ENCODE peak calls at places on chromosomes 13 and 19, in ten cellular contexts. One of them, this sample, is unnamed.

GRCh38 chr13:105918842-105919741 is 616.4 kb downstream of the EFNB2 start:
- DNase-seq in tibial nerve: no peak
- DNase-seq in colonic mucosa: peak; percentile 89
- DNase-seq in fibroblast of lung: peak; percentile 91
- DNase-seq in breast epithelium: no peak
- DNase-seq in mammary epithelial cell: peak; percentile 66
- DNase-seq in cardiac fibroblast: peak; percentile 57
- DNase-seq in lung: no peak
- DNase-seq in heart right ventricle: no peak
- DNase-seq in BJ: no peak
- DNase-seq in this sample: no peak

GRCh38 chr13:113748101-113748861 is 10.7 kb upstream of the TMEM255B start:
- DNase-seq in mammary epithelial cell: no peak
- DNase-seq in cardiac fibroblast: no peak
- DNase-seq in tibial nerve: no peak
- DNase-seq in colonic mucosa: no peak
- DNase-seq in heart right ventricle: no peak
- DNase-seq in lung: no peak
- DNase-seq in breast epithelium: no peak
- DNase-seq in BJ: no peak
- DNase-seq in fibroblast of lung: no peak
- DNase-seq in this sample: no peak

GRCh38 chr19:13987101-13987890 is 18.8 kb downstream of the RFX1 start:
- DNase-seq in heart right ventricle: peak; percentile 51
- DNase-seq in mammary epithelial cell: no peak
- DNase-seq in fibroblast of lung: no peak
- DNase-seq in lung: peak; percentile 67
- DNase-seq in tibial nerve: peak; percentile 27
- DNase-seq in breast epithelium: no peak
- DNase-seq in BJ: no peak
- DNase-seq in colonic mucosa: no peak
- DNase-seq in cardiac fibroblast: no peak
- DNase-seq in this sample: no peak

GRCh38 chr19:1481224-1481892 is 2.3 kb upstream of the C19orf25 start:
- DNase-seq in BJ: no peak
- DNase-seq in heart right ventricle: no peak
- DNase-seq in fibroblast of lung: no peak
- DNase-seq in lung: no peak
- DNase-seq in mammary epithelial cell: no peak
- DNase-seq in breast epithelium: no peak
- DNase-seq in tibial nerve: no peak
- DNase-seq in cardiac fibroblast: no peak
- DNase-seq in colonic mucosa: no peak
- DNase-seq in this sample: no peak

GRCh38 chr13:60654405-60654804 is 257.4 kb downstream of the TDRD3 start:
- DNase-seq in tibial nerve: peak; percentile 44
- DNase-seq in lung: no peak
- DNase-seq in mammary epithelial cell: no peak
- DNase-seq in colonic mucosa: no peak
- DNase-seq in cardiac fibroblast: peak; percentile 46
- DNase-seq in heart right ventricle: peak; percentile 23
- DNase-seq in breast epithelium: no peak
- DNase-seq in BJ: no peak
- DNase-seq in fibroblast of lung: peak; percentile 3
- DNase-seq in this sample: peak; percentile 67

GRCh38 chr13:108897955-108898354 is 268.5 kb downstream of the MYO16 start:
- DNase-seq in lung: no peak
- DNase-seq in tibial nerve: no peak
- DNase-seq in cardiac fibroblast: no peak
- DNase-seq in BJ: no peak
- DNase-seq in fibroblast of lung: no peak
- DNase-seq in heart right ventricle: no peak
- DNase-seq in mammary epithelial cell: no peak
- DNase-seq in breast epithelium: no peak
- DNase-seq in colonic mucosa: no peak
- DNase-seq in this sample: no peak

GRCh38 chr19:35332817-35333216 is 3.8 kb downstream of the CD22 start:
- DNase-seq in lung: no peak
- DNase-seq in BJ: no peak
- DNase-seq in fibroblast of lung: no peak
- DNase-seq in heart right ventricle: no peak
- DNase-seq in cardiac fibroblast: no peak
- DNase-seq in tibial nerve: no peak
- DNase-seq in mammary epithelial cell: no peak
- DNase-seq in breast epithelium: no peak
- DNase-seq in colonic mucosa: no peak
- DNase-seq in this sample: no peak

GRCh38 chr19:46296722-46297431 is at the start of gene HIF3A:
- DNase-seq in fibroblast of lung: peak; percentile 80
- DNase-seq in BJ: no peak
- DNase-seq in mammary epithelial cell: no peak
- DNase-seq in colonic mucosa: peak; percentile 74
- DNase-seq in lung: peak; percentile 65
- DNase-seq in heart right ventricle: peak; percentile 62
- DNase-seq in cardiac fibroblast: peak; percentile 78
- DNase-seq in tibial nerve: peak; percentile 58
- DNase-seq in breast epithelium: no peak
- DNase-seq in this sample: peak; percentile 75

GRCh38 chr13:110698689-110699088 is 7.2 kb downstream of the CARS2 start:
- DNase-seq in heart right ventricle: no peak
- DNase-seq in breast epithelium: no peak
- DNase-seq in cardiac fibroblast: no peak
- DNase-seq in mammary epithelial cell: no peak
- DNase-seq in tibial nerve: no peak
- DNase-seq in lung: no peak
- DNase-seq in colonic mucosa: no peak
- DNase-seq in fibroblast of lung: no peak
- DNase-seq in BJ: no peak
- DNase-seq in this sample: no peak

GRCh38 chr13:25868483-25868882 is 183.3 kb downstream of the SHISA2 start:
- DNase-seq in cardiac fibroblast: no peak
- DNase-seq in fibroblast of lung: no peak
- DNase-seq in BJ: no peak
- DNase-seq in heart right ventricle: no peak
- DNase-seq in tibial nerve: no peak
- DNase-seq in breast epithelium: no peak
- DNase-seq in colonic mucosa: no peak
- DNase-seq in lung: no peak
- DNase-seq in mammary epithelial cell: no peak
- DNase-seq in this sample: no peak

DNA sequence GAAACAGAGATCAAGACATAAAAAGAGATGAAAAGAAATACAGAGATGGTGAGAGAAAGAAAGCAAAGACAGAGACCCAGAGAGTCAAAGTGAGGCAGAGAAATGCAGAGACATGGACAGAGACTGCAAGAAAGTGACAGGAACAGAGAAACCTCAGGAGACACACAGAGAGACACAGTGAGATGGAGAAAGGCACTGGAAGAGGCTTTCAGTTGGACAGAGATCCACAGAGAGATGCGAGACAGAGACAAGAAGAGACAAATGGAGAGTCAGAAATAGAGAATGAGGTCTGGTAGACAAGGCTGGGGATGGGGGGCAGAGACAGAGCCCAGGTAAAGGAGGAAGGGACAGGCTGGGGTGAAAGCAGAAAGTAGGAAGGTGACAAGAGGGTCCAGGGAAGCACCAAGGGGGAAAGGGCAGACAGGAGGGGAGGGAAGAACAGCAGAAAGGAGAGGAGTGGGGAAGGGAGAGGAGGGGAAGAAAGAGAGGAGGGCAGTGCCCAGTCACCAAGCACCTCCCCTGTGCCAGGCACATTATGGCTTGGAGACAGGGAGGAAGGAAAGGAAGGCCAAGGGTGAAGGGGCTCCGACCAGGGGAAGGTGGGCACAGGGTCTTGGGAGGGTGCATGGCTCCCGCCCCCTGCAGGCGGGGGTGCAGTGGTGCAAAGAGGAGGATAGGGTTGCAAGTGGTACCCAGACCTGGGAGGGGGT is 38.5 kb downstream of the DEDD2 start:
- DNase-seq in heart right ventricle: no peak
- DNase-seq in cardiac fibroblast: no peak
- DNase-seq in tibial nerve: no peak
- DNase-seq in mammary epithelial cell: no peak
- DNase-seq in BJ: no peak
- DNase-seq in breast epithelium: no peak
- DNase-seq in lung: no peak
- DNase-seq in fibroblast of lung: no peak
- DNase-seq in colonic mucosa: no peak
- DNase-seq in this sample: no peak
- TF ChIP-seq CTCF in heart right ventricle: no peak
- TF ChIP-seq CTCF in cardiac fibroblast: peak; percentile 48
- TF ChIP-seq CTCF in tibial nerve: no peak
- TF ChIP-seq CTCF in mammary epithelial cell: peak; percentile 18
- TF ChIP-seq CTCF in BJ: peak; percentile 52
- TF ChIP-seq CTCF in breast epithelium: no peak
- TF ChIP-seq CTCF in lung: no peak
- TF ChIP-seq CTCF in fibroblast of lung: peak; percentile 17
- TF ChIP-seq CTCF in colonic mucosa: no peak
- TF ChIP-seq CTCF in this sample: no peak

GRCh38 chr19:38542040-38542439 is 75.7 kb downstream of the MAP4K1 start:
- DNase-seq in lung: no peak
- DNase-seq in heart right ventricle: no peak
- DNase-seq in tibial nerve: no peak
- DNase-seq in cardiac fibroblast: no peak
- DNase-seq in BJ: no peak
- DNase-seq in colonic mucosa: no peak
- DNase-seq in mammary epithelial cell: no peak
- DNase-seq in fibroblast of lung: no peak
- DNase-seq in breast epithelium: no peak
- DNase-seq in this sample: no peak

GRCh38 chr19:38545596-38545995 is 72.2 kb downstream of the MAP4K1 start:
- DNase-seq in tibial nerve: no peak
- DNase-seq in heart right ventricle: no peak
- DNase-seq in fibroblast of lung: no peak
- DNase-seq in breast epithelium: no peak
- DNase-seq in BJ: no peak
- DNase-seq in mammary epithelial cell: no peak
- DNase-seq in lung: no peak
- DNase-seq in colonic mucosa: no peak
- DNase-seq in cardiac fibroblast: peak; percentile 23
- DNase-seq in this sample: no peak

GRCh38 chr19:38543286-38543806 is 74.4 kb downstream of the MAP4K1 start:
- DNase-seq in lung: no peak
- DNase-seq in BJ: no peak
- DNase-seq in mammary epithelial cell: no peak
- DNase-seq in colonic mucosa: no peak
- DNase-seq in breast epithelium: no peak
- DNase-seq in fibroblast of lung: no peak
- DNase-seq in tibial nerve: no peak
- DNase-seq in heart right ventricle: no peak
- DNase-seq in cardiac fibroblast: no peak
- DNase-seq in this sample: no peak

GRCh38 chr19:38543807-38544568 is 73.8 kb downstream of the MAP4K1 start:
- DNase-seq in lung: peak; percentile 54
- DNase-seq in fibroblast of lung: peak; percentile 80
- DNase-seq in colonic mucosa: peak; percentile 40
- DNase-seq in BJ: peak; percentile 40
- DNase-seq in breast epithelium: peak; percentile 66
- DNase-seq in cardiac fibroblast: peak; percentile 74
- DNase-seq in tibial nerve: peak; percentile 9
- DNase-seq in mammary epithelial cell: peak; percentile 93
- DNase-seq in heart right ventricle: peak; percentile 50
- DNase-seq in this sample: peak; percentile 78

DNA sequence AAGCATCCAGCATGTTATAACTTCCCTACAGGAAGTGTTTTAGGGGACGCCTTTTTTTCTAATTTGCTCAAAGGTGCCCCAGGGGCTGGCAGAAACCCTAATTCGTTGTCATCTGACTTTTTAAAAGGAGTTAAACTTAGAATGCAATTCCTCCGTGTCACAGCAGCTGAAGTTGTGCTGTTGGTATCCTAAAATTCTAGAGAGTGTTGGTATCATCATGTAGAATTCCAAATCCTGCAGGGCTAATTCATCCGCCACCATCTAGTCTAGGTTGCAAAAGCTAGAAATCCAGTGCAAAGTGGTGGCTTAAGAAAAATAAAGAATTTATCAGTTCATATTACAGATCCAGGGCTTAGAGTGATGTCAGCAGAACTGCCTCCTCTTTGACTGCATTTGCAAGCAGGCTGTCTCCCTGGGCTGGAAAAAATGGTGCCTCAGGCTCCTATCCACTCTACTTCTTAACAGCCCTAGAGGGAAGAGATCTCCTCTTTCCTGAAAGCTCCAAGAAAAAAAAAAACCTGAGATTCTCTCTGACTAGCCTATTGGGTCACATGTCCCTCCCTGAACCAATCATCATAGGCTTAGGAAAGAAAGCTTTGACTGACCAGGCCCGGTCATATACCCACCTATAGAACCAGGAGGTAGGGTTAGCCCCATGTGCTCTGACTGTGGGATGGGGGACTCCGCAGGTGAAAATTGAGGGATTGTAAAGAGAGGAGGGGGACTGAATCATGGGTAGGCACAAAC is 73.0 kb downstream of the MAP4K1 start:
- DNase-seq in heart right ventricle: no peak
- DNase-seq in breast epithelium: no peak
- DNase-seq in cardiac fibroblast: no peak
- DNase-seq in tibial nerve: no peak
- DNase-seq in colonic mucosa: no peak
- DNase-seq in BJ: no peak
- DNase-seq in lung: no peak
- DNase-seq in fibroblast of lung: no peak
- DNase-seq in mammary epithelial cell: no peak
- DNase-seq in this sample: no peak
- TF ChIP-seq CTCF in heart right ventricle: no peak
- TF ChIP-seq CTCF in breast epithelium: no peak
- TF ChIP-seq CTCF in cardiac fibroblast: peak; percentile 50
- TF ChIP-seq CTCF in tibial nerve: no peak
- TF ChIP-seq CTCF in colonic mucosa: peak; percentile 54
- TF ChIP-seq CTCF in BJ: peak; percentile 54
- TF ChIP-seq CTCF in lung: no peak
- TF ChIP-seq CTCF in fibroblast of lung: no peak
- TF ChIP-seq CTCF in mammary epithelial cell: no peak
- TF ChIP-seq CTCF in this sample: peak; percentile 6

GRCh38 chr19:9323919-9324583 is at the start of gene ZNF559:
- DNase-seq in breast epithelium: peak; percentile 93
- DNase-seq in fibroblast of lung: peak; percentile 96
- DNase-seq in cardiac fibroblast: peak; percentile 97
- DNase-seq in lung: peak; percentile 93
- DNase-seq in heart right ventricle: peak; percentile 93
- DNase-seq in colonic mucosa: peak; percentile 94
- DNase-seq in tibial nerve: peak; percentile 87
- DNase-seq in mammary epithelial cell: peak; percentile 94
- DNase-seq in BJ: peak; percentile 77
- DNase-seq in this sample: peak; percentile 95
- TF ChIP-seq CTCF in breast epithelium: no peak
- TF ChIP-seq CTCF in fibroblast of lung: peak; percentile 11
- TF ChIP-seq CTCF in cardiac fibroblast: peak; percentile 31
- TF ChIP-seq CTCF in lung: no peak
- TF ChIP-seq CTCF in heart right ventricle: peak; percentile 26
- TF ChIP-seq CTCF in colonic mucosa: no peak
- TF ChIP-seq CTCF in tibial nerve: peak; percentile 21
- TF ChIP-seq CTCF in mammary epithelial cell: no peak
- TF ChIP-seq CTCF in BJ: peak; percentile 44
- TF ChIP-seq CTCF in this sample: peak; percentile 35

DNA sequence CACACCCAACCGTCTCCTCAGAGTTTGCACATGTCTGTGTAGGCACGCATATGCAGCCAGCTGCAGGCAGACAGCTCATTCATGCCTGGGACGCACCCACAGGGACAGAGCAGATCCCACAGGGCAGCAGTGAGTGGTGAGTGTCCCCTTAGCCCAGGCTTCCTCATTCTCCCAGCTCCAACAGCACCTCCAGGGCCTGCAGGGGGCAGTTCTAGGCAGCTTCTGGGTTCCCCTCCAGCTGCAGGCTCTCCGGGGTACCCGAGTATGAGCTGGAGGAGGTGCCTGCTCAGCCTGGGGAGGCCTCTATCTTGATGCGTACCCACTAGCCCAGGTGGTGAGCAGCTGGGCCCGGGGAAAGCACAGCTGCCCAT is 1.3 kb upstream of the SHANK1 start:
- DNase-seq in heart right ventricle: no peak
- DNase-seq in fibroblast of lung: peak; percentile 21
- DNase-seq in colonic mucosa: no peak
- DNase-seq in lung: no peak
- DNase-seq in cardiac fibroblast: no peak
- DNase-seq in BJ: no peak
- DNase-seq in mammary epithelial cell: peak; percentile 40
- DNase-seq in tibial nerve: no peak
- DNase-seq in breast epithelium: no peak
- DNase-seq in this sample: no peak
- TF ChIP-seq CTCF in heart right ventricle: no peak
- TF ChIP-seq CTCF in fibroblast of lung: no peak
- TF ChIP-seq CTCF in colonic mucosa: no peak
- TF ChIP-seq CTCF in lung: no peak
- TF ChIP-seq CTCF in cardiac fibroblast: no peak
- TF ChIP-seq CTCF in BJ: peak; percentile 46
- TF ChIP-seq CTCF in mammary epithelial cell: no peak
- TF ChIP-seq CTCF in tibial nerve: no peak
- TF ChIP-seq CTCF in breast epithelium: no peak
- TF ChIP-seq CTCF in this sample: no peak